ENCODE peak calls at places on chromosome 1, in seven cellular contexts. One of them, this sample, is unnamed.

GRCh38 chr1:10726355-10726754 is 70.1 kb downstream of the CASZ1 start:
- DNase-seq in adrenal gland: no peak
- DNase-seq in tibial nerve: no peak
- DNase-seq in cardiac fibroblast: no peak
- DNase-seq in A549: no peak
- DNase-seq in GM20000: no peak
- DNase-seq in kidney: peak
- DNase-seq in this sample: peak

GRCh38 chr1:180652791-180653190 is 21.0 kb downstream of the XPR1 start:
- DNase-seq in adrenal gland: peak
- DNase-seq in tibial nerve: no peak
- DNase-seq in cardiac fibroblast: peak
- DNase-seq in A549: no peak
- DNase-seq in GM20000: no peak
- DNase-seq in kidney: no peak
- DNase-seq in this sample: no peak

GRCh38 chr1:233777571-233777970 is 126.9 kb upstream of the SLC35F3 start:
- DNase-seq in adrenal gland: no peak
- DNase-seq in tibial nerve: no peak
- DNase-seq in cardiac fibroblast: no peak
- DNase-seq in A549: no peak
- DNase-seq in GM20000: no peak
- DNase-seq in kidney: no peak
- DNase-seq in this sample: no peak

GRCh38 chr1:83554174-83554573 is 444.8 kb downstream of the TTLL7 start:
- DNase-seq in adrenal gland: no peak
- DNase-seq in tibial nerve: no peak
- DNase-seq in cardiac fibroblast: no peak
- DNase-seq in A549: no peak
- DNase-seq in GM20000: no peak
- DNase-seq in kidney: no peak
- DNase-seq in this sample: no peak

GRCh38 chr1:2174348-2175054 is 20.1 kb downstream of the FAAP20 start:
- DNase-seq in adrenal gland: peak
- DNase-seq in tibial nerve: no peak
- DNase-seq in cardiac fibroblast: peak
- DNase-seq in A549: peak
- DNase-seq in GM20000: peak
- DNase-seq in kidney: peak
- DNase-seq in this sample: peak

GRCh38 chr1:108053291-108054023 is 88.5 kb upstream of the VAV3 start:
- DNase-seq in adrenal gland: no peak
- DNase-seq in tibial nerve: no peak
- DNase-seq in cardiac fibroblast: peak
- DNase-seq in A549: no peak
- DNase-seq in GM20000: no peak
- DNase-seq in kidney: no peak
- DNase-seq in this sample: no peak

GRCh38 chr1:21899267-21899810 is 37.8 kb downstream of the HSPG2 start:
- DNase-seq in adrenal gland: no peak
- DNase-seq in tibial nerve: no peak
- DNase-seq in cardiac fibroblast: no peak
- DNase-seq in A549: no peak
- DNase-seq in GM20000: no peak
- DNase-seq in kidney: no peak
- DNase-seq in this sample: no peak

GRCh38 chr1:46285730-46286477 is 17.5 kb downstream of the LRRC41 start:
- DNase-seq in adrenal gland: no peak
- DNase-seq in tibial nerve: no peak
- DNase-seq in cardiac fibroblast: no peak
- DNase-seq in A549: no peak
- DNase-seq in GM20000: no peak
- DNase-seq in kidney: no peak
- DNase-seq in this sample: no peak

GRCh38 chr1:13760340-13760739 is 60.4 kb downstream of the PRDM2 start:
- DNase-seq in adrenal gland: no peak
- DNase-seq in tibial nerve: no peak
- DNase-seq in cardiac fibroblast: no peak
- DNase-seq in A549: no peak
- DNase-seq in GM20000: no peak
- DNase-seq in kidney: no peak
- DNase-seq in this sample: no peak

GRCh38 chr1:161723459-161724149 is 2.3 kb downstream of the FCRLB start:
- DNase-seq in adrenal gland: no peak
- DNase-seq in tibial nerve: no peak
- DNase-seq in cardiac fibroblast: no peak
- DNase-seq in A549: no peak
- DNase-seq in GM20000: no peak
- DNase-seq in kidney: no peak
- DNase-seq in this sample: peak

GRCh38 chr1:9242338-9242969 is 7.9 kb downstream of the H6PD start:
- DNase-seq in adrenal gland: peak
- DNase-seq in tibial nerve: peak
- DNase-seq in cardiac fibroblast: no peak
- DNase-seq in A549: no peak
- DNase-seq in GM20000: no peak
- DNase-seq in kidney: peak
- DNase-seq in this sample: no peak

GRCh38 chr1:158089925-158090675 is 90.6 kb upstream of the CD1D start:
- DNase-seq in adrenal gland: no peak
- DNase-seq in tibial nerve: no peak
- DNase-seq in cardiac fibroblast: no peak
- DNase-seq in A549: no peak
- DNase-seq in GM20000: no peak
- DNase-seq in kidney: no peak
- DNase-seq in this sample: no peak

GRCh38 chr1:235917267-235917811 is 50.6 kb upstream of the LYST start:
- DNase-seq in adrenal gland: peak
- DNase-seq in tibial nerve: peak
- DNase-seq in cardiac fibroblast: peak
- DNase-seq in A549: peak
- DNase-seq in GM20000: peak
- DNase-seq in kidney: peak
- DNase-seq in this sample: peak

GRCh38 chr1:24119859-24120756 is 8.2 kb upstream of the MYOM3 start:
- DNase-seq in adrenal gland: peak
- DNase-seq in tibial nerve: no peak
- DNase-seq in cardiac fibroblast: peak
- DNase-seq in A549: no peak
- DNase-seq in GM20000: no peak
- DNase-seq in kidney: peak
- DNase-seq in this sample: no peak

GRCh38 chr1:180169641-180170155 is 15.0 kb downstream of the QSOX1 start:
- DNase-seq in adrenal gland: no peak
- DNase-seq in tibial nerve: no peak
- DNase-seq in cardiac fibroblast: no peak
- DNase-seq in A549: no peak
- DNase-seq in GM20000: no peak
- DNase-seq in kidney: no peak
- DNase-seq in this sample: no peak

GRCh38 chr1:246709845-246710244 is 14.4 kb upstream of the SCCPDH start:
- DNase-seq in adrenal gland: no peak
- DNase-seq in tibial nerve: no peak
- DNase-seq in cardiac fibroblast: no peak
- DNase-seq in A549: no peak
- DNase-seq in GM20000: no peak
- DNase-seq in kidney: no peak
- DNase-seq in this sample: no peak

GRCh38 chr1:18325151-18325550 is 155.6 kb upstream of the KLHDC7A start:
- DNase-seq in adrenal gland: no peak
- DNase-seq in tibial nerve: no peak
- DNase-seq in cardiac fibroblast: no peak
- DNase-seq in A549: no peak
- DNase-seq in GM20000: no peak
- DNase-seq in kidney: no peak
- DNase-seq in this sample: no peak

GRCh38 chr1:52659356-52659755 is 26.4 kb downstream of the SHISAL2A start:
- DNase-seq in adrenal gland: no peak
- DNase-seq in tibial nerve: no peak
- DNase-seq in cardiac fibroblast: peak
- DNase-seq in A549: no peak
- DNase-seq in GM20000: peak
- DNase-seq in kidney: no peak
- DNase-seq in this sample: no peak

GRCh38 chr1:228036701-228037231 is 30.0 kb downstream of the WNT3A start:
- DNase-seq in adrenal gland: no peak
- DNase-seq in tibial nerve: no peak
- DNase-seq in cardiac fibroblast: no peak
- DNase-seq in A549: no peak
- DNase-seq in GM20000: no peak
- DNase-seq in kidney: peak
- DNase-seq in this sample: no peak

DNA sequence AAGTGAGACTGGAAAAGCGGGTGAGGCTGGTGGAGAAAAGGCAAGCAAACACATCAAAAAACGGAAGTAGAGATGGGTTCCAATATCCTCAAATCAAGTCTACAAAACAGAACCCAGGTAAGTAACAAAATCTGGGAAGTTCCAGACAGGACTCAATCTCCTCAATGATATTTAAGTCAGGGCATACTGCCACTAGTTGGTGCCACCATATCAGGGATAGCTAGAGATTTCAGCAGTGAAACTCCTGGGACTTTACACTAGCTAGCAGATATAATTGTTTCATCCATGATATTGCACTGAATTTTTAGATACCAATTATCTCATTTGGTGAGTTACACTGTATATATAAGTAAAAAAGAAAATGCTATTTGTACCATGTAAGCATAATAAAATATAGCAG is 52.0 kb downstream of the EYA3 start:
- DNase-seq in adrenal gland: no peak
- DNase-seq in tibial nerve: no peak
- DNase-seq in cardiac fibroblast: no peak
- DNase-seq in A549: peak
- DNase-seq in GM20000: no peak
- DNase-seq in kidney: no peak
- DNase-seq in this sample: no peak
- TF ChIP-seq CTCF in adrenal gland: no peak
- TF ChIP-seq CTCF in tibial nerve: no peak
- TF ChIP-seq CTCF in cardiac fibroblast: no peak
- TF ChIP-seq CTCF in A549: no peak
- TF ChIP-seq CTCF in GM20000: no peak
- TF ChIP-seq CTCF in kidney: peak
- TF ChIP-seq CTCF in this sample: no peak

GRCh38 chr1:206489980-206490534 is 17.3 kb upstream of the RASSF5 start:
- DNase-seq in adrenal gland: peak
- DNase-seq in tibial nerve: peak
- DNase-seq in cardiac fibroblast: peak
- DNase-seq in A549: peak
- DNase-seq in GM20000: peak
- DNase-seq in kidney: peak
- DNase-seq in this sample: peak
- TF ChIP-seq CTCF in adrenal gland: peak
- TF ChIP-seq CTCF in tibial nerve: peak
- TF ChIP-seq CTCF in cardiac fibroblast: peak
- TF ChIP-seq CTCF in A549: peak
- TF ChIP-seq CTCF in GM20000: peak
- TF ChIP-seq CTCF in kidney: peak
- TF ChIP-seq CTCF in this sample: peak

GRCh38 chr1:4770713-4771112 is 116.3 kb downstream of the AJAP1 start:
- DNase-seq in adrenal gland: no peak
- DNase-seq in tibial nerve: no peak
- DNase-seq in cardiac fibroblast: no peak
- DNase-seq in A549: no peak
- DNase-seq in GM20000: no peak
- DNase-seq in kidney: peak
- DNase-seq in this sample: no peak

GRCh38 chr1:4771721-4772120 is 117.3 kb downstream of the AJAP1 start:
- DNase-seq in adrenal gland: no peak
- DNase-seq in tibial nerve: no peak
- DNase-seq in cardiac fibroblast: no peak
- DNase-seq in A549: no peak
- DNase-seq in GM20000: no peak
- DNase-seq in kidney: peak
- DNase-seq in this sample: no peak

GRCh38 chr1:4771267-4771666 is 116.9 kb downstream of the AJAP1 start:
- DNase-seq in adrenal gland: no peak
- DNase-seq in tibial nerve: no peak
- DNase-seq in cardiac fibroblast: no peak
- DNase-seq in A549: no peak
- DNase-seq in GM20000: no peak
- DNase-seq in kidney: peak
- DNase-seq in this sample: no peak

GRCh38 chr1:4768553-4768952 is 114.1 kb downstream of the AJAP1 start:
- DNase-seq in adrenal gland: no peak
- DNase-seq in tibial nerve: no peak
- DNase-seq in cardiac fibroblast: no peak
- DNase-seq in A549: peak
- DNase-seq in GM20000: no peak
- DNase-seq in kidney: no peak
- DNase-seq in this sample: no peak

DNA sequence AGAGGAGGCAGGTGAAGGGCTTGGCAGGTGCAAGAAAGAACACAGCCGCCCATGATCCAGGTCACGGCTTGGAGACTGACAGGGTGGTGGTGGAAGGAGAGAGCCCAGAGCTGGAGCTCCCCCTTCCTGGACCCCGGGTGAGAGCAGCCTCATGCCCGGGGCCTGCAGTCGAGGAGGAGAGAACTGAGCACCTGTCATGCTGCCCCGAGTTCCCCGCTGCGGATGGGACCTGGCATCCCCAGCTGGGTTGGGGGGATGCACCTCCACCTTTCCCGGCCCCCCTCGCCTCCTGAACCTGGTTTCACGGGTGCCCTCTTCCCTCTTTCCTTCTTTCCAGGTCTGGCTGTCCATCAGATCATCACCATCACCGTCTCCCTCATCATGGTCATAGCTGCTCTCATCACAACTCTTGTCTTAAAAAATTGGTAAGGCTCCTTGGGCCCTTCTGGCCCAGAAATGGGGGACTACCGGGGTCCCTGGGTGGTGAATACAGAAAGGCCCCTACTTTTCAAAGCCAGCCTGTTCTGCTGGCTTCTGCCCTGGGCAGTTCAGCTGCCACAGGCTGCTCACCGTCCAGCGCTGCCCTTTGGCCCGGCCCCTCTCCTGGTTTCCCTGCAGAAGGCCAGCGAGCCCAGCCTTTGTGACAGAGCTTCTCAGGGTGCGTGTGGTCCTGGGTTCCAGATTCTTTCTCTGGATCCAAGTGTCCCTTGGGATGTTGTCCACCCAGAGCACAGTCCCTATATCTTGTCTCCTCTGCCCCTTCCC is 115.3 kb downstream of the AJAP1 start:
- DNase-seq in adrenal gland: no peak
- DNase-seq in tibial nerve: no peak
- DNase-seq in cardiac fibroblast: no peak
- DNase-seq in A549: no peak
- DNase-seq in GM20000: no peak
- DNase-seq in kidney: no peak
- DNase-seq in this sample: no peak
- TF ChIP-seq CTCF in adrenal gland: no peak
- TF ChIP-seq CTCF in tibial nerve: no peak
- TF ChIP-seq CTCF in cardiac fibroblast: no peak
- TF ChIP-seq CTCF in A549: no peak
- TF ChIP-seq CTCF in GM20000: no peak
- TF ChIP-seq CTCF in kidney: no peak
- TF ChIP-seq CTCF in this sample: no peak

DNA sequence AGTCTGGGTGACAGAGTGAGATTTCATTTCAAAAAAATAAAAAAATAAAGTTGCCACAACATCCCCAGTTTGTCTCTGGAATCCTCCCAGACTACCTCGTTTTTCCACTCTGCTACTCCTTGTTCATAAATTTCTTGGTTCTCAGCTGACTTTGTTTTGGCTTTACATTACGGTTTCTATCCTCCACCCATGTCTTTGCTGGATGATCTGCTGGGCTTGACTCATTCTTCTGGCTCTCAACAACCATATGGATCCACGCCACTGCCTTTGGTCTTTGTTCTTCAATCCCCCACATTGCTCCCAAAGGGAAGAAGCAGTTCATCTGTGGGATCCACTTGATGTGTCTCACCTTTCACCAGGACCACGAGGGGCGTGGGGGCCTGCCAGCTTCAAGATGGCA is 67.1 kb upstream of the NBL1 start:
- DNase-seq in adrenal gland: no peak
- DNase-seq in tibial nerve: no peak
- DNase-seq in cardiac fibroblast: peak
- DNase-seq in A549: no peak
- DNase-seq in GM20000: no peak
- DNase-seq in kidney: no peak
- DNase-seq in this sample: no peak
- TF ChIP-seq CTCF in adrenal gland: no peak
- TF ChIP-seq CTCF in tibial nerve: no peak
- TF ChIP-seq CTCF in cardiac fibroblast: no peak
- TF ChIP-seq CTCF in A549: no peak
- TF ChIP-seq CTCF in GM20000: no peak
- TF ChIP-seq CTCF in kidney: no peak
- TF ChIP-seq CTCF in this sample: no peak

This sample was measured in Calu3.